ENCODE peak calls at places on chromosomes 1 and 21, in five cellular contexts. T, U, F, X and A are unnamed samples.
A peak's percentile ranks its signal among the peaks of the same experiment; 100 is the strongest.

GRCh38 chr1:116988908-116989307 is 12.7 kb upstream of the CD101 start:
- DNase-seq in T (peak; percentile 18), U (no peak), F (no peak), X (no peak), A (no peak)

GRCh38 chr1:70372426-70372825 is 17.9 kb upstream of the ANKRD13C start:
- DNase-seq in T (no peak), U (no peak), F (no peak), X (no peak), A (no peak)

GRCh38 chr1:183685112-183685713 is 32.1 kb upstream of the APOBEC4 start:
- DNase-seq in T (no peak), U (no peak), F (peak; percentile 57), X (no peak), A (peak; percentile 57)

GRCh38 chr1:39196244-39197215 is 8.0 kb upstream of the MACF1 start:
- DNase-seq in T (peak; percentile 26), U (no peak), F (peak; percentile 84), X (no peak), A (peak; percentile 77)

GRCh38 chr1:227888404-227889046 is 59.2 kb downstream of the WNT9A start:
- DNase-seq in T (no peak), U (no peak), F (no peak), X (no peak), A (no peak)

GRCh38 chr1:55605155-55605554 is 390.0 kb upstream of the USP24 start:
- DNase-seq in T (no peak), U (no peak), F (no peak), X (no peak), A (no peak)

GRCh38 chr1:184953600-184954219 is 20.6 kb downstream of the NIBAN1 start:
- DNase-seq in T (no peak), U (no peak), F (no peak), X (no peak), A (no peak)

GRCh38 chr1:108639899-108640560 is 20.9 kb downstream of the HENMT1 start:
- DNase-seq in T (no peak), U (no peak), F (no peak), X (no peak), A (peak; percentile 25)

GRCh38 chr21:23949493-23949892 is 1657.8 kb downstream of the MRPL39 start:
- DNase-seq in T (no peak), U (no peak), F (no peak), X (no peak), A (no peak)

GRCh38 chr1:213759359-213760181 is 228.2 kb upstream of the PROX1 start:
- DNase-seq in T (peak; percentile 13), U (no peak), F (no peak), X (no peak), A (no peak)

GRCh38 chr1:81225769-81226602 is 574.7 kb upstream of the ADGRL2 start:
- DNase-seq in T (no peak), U (no peak), F (no peak), X (no peak), A (no peak)

GRCh38 chr1:247531937-247532336 is 4.3 kb downstream of the OR2C3 start:
- DNase-seq in T (no peak), U (no peak), F (no peak), X (no peak), A (no peak)

GRCh38 chr1:3902546-3902945 is 2.5 kb upstream of the C1orf174 start:
- DNase-seq in T (no peak), U (peak; percentile 13), F (peak; percentile 53), X (no peak), A (peak; percentile 38)

GRCh38 chr1:97412737-97413136 is 508.1 kb downstream of the DPYD start:
- DNase-seq in T (no peak), U (no peak), F (no peak), X (no peak), A (no peak)

GRCh38 chr1:116466810-116467557 is 93.9 kb downstream of the ATP1A1 start:
- DNase-seq in T (no peak), U (no peak), F (no peak), X (no peak), A (no peak)

GRCh38 chr1:201254625-201255469 is 28.5 kb upstream of the PKP1 start:
- DNase-seq in T (peak; percentile 69), U (peak; percentile 88), F (peak; percentile 22), X (no peak), A (peak; percentile 33)

GRCh38 chr1:224301391-224301790 is 28.6 kb downstream of the NVL start:
- DNase-seq in T (no peak), U (no peak), F (no peak), X (no peak), A (no peak)

GRCh38 chr1:8763888-8764287 is 53.6 kb downstream of the RERE start:
- DNase-seq in T (no peak), U (no peak), F (no peak), X (no peak), A (no peak)

GRCh38 chr1:200107004-200107470 is 79.5 kb downstream of the NR5A2 start:
- DNase-seq in T (no peak), U (no peak), F (no peak), X (no peak), A (no peak)

GRCh38 chr1:2976180-2976562 is 45.1 kb upstream of the ACTRT2 start:
- DNase-seq in T (no peak), U (peak; percentile 70), F (no peak), X (no peak), A (no peak)

GRCh38 chr21:35014302-35015044 is 34.6 kb downstream of the RUNX1 start:
- DNase-seq in T (no peak), U (no peak), F (no peak), X (no peak), A (no peak)

GRCh38 chr1:229941785-229942184 is 125.3 kb upstream of the GALNT2 start:
- DNase-seq in T (no peak), U (no peak), F (no peak), X (no peak), A (no peak)

GRCh38 chr1:10507111-10507879 is 32.5 kb downstream of the PEX14 start:
- DNase-seq in T (peak; percentile 62), U (peak; percentile 81), F (peak; percentile 50), X (peak; percentile 80), A (peak; percentile 58)

GRCh38 chr1:161132410-161133219 is at the start of gene DEDD:
- DNase-seq in T (peak; percentile 94), U (peak; percentile 97), F (peak; percentile 92), X (peak; percentile 98), A (peak; percentile 92)
- H3K4me1 ChIP-seq in T (peaks cover 19% of the 10 kb centered on the region), U (no peaks in the 10 kb centered on the region), F (peaks cover 40% of the 10 kb centered on the region), X (peaks cover 32% of the 10 kb centered on the region), A (peaks cover 51% of the 10 kb centered on the region)

GRCh38 chr1:59499273-59499955 is 202.5 kb downstream of the FGGY start:
- DNase-seq in T (no peak), U (no peak), F (no peak), X (no peak), A (no peak)
- H3K27ac ChIP-seq in T (no peak overlapping the region), U (no peak overlapping the region), F (no peak overlapping the region), X (no peak overlapping the region), A (no peak overlapping the region)

GRCh38 chr1:61084560-61084991 is 2.2 kb downstream of the NFIA start:
- DNase-seq in T (no peak), U (no peak), F (no peak), X (no peak), A (no peak)
- H3K4me3 ChIP-seq in T (peak overlapping the region; percentile 88), U (peak overlapping the region; percentile 97), F (no peak overlapping the region), X (peak overlapping the region; percentile 88), A (no peak overlapping the region)

GRCh38 chr1:94908965-94909364 is 17.9 kb downstream of the CNN3 start:
- DNase-seq in T (no peak), U (no peak), F (no peak), X (no peak), A (no peak)
- H3K4me1 ChIP-seq in T (peaks cover 18% of the 10 kb centered on the region), U (peaks cover 18% of the 10 kb centered on the region), F (no peaks in the 10 kb centered on the region), X (peaks cover 29% of the 10 kb centered on the region), A (no peaks in the 10 kb centered on the region)

DNA sequence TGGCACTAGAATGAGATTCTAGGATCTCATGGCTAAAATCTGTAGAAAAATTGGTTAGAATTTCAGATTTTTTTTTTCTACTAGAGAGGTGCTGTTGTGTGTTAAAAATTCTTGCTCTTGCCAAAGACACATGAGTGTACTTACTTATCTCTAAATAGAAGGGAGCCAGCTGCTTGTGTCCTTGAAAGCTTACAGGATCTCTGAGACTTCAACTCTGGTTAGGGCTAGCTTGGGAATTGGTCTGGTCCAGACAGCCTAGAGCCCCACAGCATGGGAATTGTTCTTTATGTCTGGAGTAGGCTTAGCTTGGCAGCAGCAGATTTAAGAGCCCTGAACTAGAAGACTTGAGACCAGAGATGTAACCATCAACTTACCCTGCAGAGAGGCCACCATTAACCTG is 37.3 kb downstream of the MACO1 start:
- DNase-seq in T (no peak), U (no peak), F (no peak), X (no peak), A (no peak)
- H3K27ac ChIP-seq in T (no peak overlapping the region), U (no peak overlapping the region), F (no peak overlapping the region), X (no peak overlapping the region), A (no peak overlapping the region)

DNA sequence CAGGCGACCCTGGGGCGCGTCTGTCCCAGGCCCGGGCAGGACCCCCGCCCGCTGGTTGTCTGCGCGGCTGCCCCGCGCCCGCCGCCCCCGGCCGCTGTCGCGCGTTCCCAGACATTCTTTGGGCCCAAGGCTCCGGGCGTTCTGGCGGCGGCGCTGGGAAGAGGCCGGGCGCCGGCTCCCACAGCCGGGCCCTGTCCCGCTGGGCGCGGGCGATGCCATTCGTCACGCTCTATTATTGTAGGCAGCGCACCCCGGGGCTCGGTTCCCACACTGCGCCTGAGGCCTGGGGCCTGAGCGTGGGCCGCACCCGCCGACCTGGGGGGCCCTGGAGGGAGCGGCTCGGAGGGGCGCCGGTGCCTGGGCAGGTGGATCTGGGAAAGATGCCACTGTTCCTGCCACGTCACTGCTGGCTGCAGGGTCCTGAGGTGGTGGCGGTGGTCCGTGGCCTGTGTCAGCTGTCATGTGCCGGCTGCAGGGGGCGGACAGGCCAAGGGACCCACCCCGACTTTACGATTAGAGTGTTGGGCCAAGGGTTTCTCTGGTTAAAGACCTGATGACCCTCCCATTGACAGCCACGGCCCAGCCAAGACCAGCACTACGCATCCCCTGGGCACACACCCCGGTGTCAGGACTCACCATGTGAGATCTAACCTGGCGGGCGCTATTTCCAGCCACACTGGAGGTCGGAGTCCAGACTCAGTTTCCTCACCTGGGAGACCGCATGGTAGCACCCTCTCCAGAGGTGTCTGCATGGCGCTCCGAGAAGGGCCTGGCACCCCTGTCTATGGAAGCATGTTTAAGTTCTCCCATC is 55.1 kb upstream of the ADARB1 start:
- DNase-seq in T (peak; percentile 8), U (peak; percentile 94), F (no peak), X (peak; percentile 72), A (no peak)
- H3K4me3 ChIP-seq in T (peak overlapping the region; percentile 33), U (no peak overlapping the region), F (no peak overlapping the region), X (peak overlapping the region; percentile 61), A (no peak overlapping the region)

GRCh38 chr1:7560128-7560527 is 211.0 kb upstream of the VAMP3 start:
- DNase-seq in T (no peak), U (peak; percentile 53), F (no peak), X (no peak), A (no peak)
- H3K4me1 ChIP-seq in T (no peaks in the 10 kb centered on the region), U (no peaks in the 10 kb centered on the region), F (no peaks in the 10 kb centered on the region), X (peaks cover 7% of the 10 kb centered on the region), A (no peaks in the 10 kb centered on the region)

GRCh38 chr1:209547626-209548025 is 35.9 kb upstream of the CAMK1G start:
- DNase-seq in T (no peak), U (no peak), F (no peak), X (no peak), A (no peak)
- H3K27ac ChIP-seq in T (no peak overlapping the region), U (no peak overlapping the region), F (no peak overlapping the region), X (no peak overlapping the region), A (no peak overlapping the region)